ENCODE peak calls at places on chromosomes 6 and 20, in ten cellular contexts. W, M, S, V, B, D, O, F, N and U are unnamed samples.

GRCh38 chr6:35691027-35691824 is 2.5 kb upstream of the FKBP5 start:
- DNase-seq in W (no peak), M (no peak), S (no peak), V (no peak), B (no peak), D (no peak), O (no peak), F (no peak), N (no peak), U (peak; percentile 91)

GRCh38 chr6:46023216-46023915 is 7.7 kb upstream of the CLIC5 start:
- DNase-seq in W (no peak), M (no peak), S (no peak), V (no peak), B (no peak), D (no peak), O (no peak), F (no peak), N (no peak), U (no peak)

GRCh38 chr6:65671922-65672321 is 35.1 kb downstream of the EYS start:
- DNase-seq in W (peak; percentile 25), M (no peak), S (no peak), V (no peak), B (no peak), D (no peak), O (no peak), F (no peak), N (no peak), U (no peak)

GRCh38 chr20:33929917-33930316 is 63.8 kb upstream of the RALY start:
- DNase-seq in W (no peak), M (no peak), S (no peak), V (no peak), B (no peak), D (no peak), O (no peak), F (no peak), N (no peak), U (no peak)

GRCh38 chr6:28315628-28316027 is 20.3 kb downstream of the ZSCAN31 start:
- DNase-seq in W (no peak), M (no peak), S (peak; percentile 35), V (no peak), B (no peak), D (no peak), O (no peak), F (no peak), N (no peak), U (no peak)

GRCh38 chr20:31682927-31683326 is 39.7 kb downstream of the BCL2L1 start:
- DNase-seq in W (no peak), M (no peak), S (no peak), V (no peak), B (no peak), D (no peak), O (no peak), F (no peak), N (no peak), U (no peak)

GRCh38 chr20:2889797-2890196 is 16.5 kb downstream of the PTPRA start:
- DNase-seq in W (no peak), M (no peak), S (no peak), V (no peak), B (no peak), D (no peak), O (no peak), F (no peak), N (no peak), U (no peak)

GRCh38 chr6:116450185-116450710 is 10.9 kb upstream of the CALHM6 start:
- DNase-seq in W (peak; percentile 91), M (no peak), S (no peak), V (no peak), B (no peak), D (no peak), O (no peak), F (no peak), N (no peak), U (no peak)

GRCh38 chr20:51966296-51966971 is 164.1 kb upstream of the SALL4 start:
- DNase-seq in W (no peak), M (peak; percentile 65), S (peak; percentile 73), V (peak; percentile 87), B (no peak), D (peak; percentile 64), O (peak; percentile 59), F (no peak), N (peak; percentile 3), U (peak; percentile 32)

GRCh38 chr20:4159765-4160490 is 144.6 kb upstream of the RNF24 start:
- DNase-seq in W (no peak), M (no peak), S (no peak), V (no peak), B (no peak), D (no peak), O (no peak), F (no peak), N (no peak), U (no peak)

GRCh38 chr20:35443003-35443402 is 5.0 kb upstream of the GDF5 start:
- DNase-seq in W (no peak), M (no peak), S (peak; percentile 93), V (no peak), B (no peak), D (no peak), O (no peak), F (no peak), N (no peak), U (no peak)

GRCh38 chr20:32003325-32003724 is 6.9 kb upstream of the CCM2L start:
- DNase-seq in W (no peak), M (no peak), S (no peak), V (no peak), B (no peak), D (no peak), O (no peak), F (no peak), N (no peak), U (no peak)

GRCh38 chr20:9981834-9982233 is 53.0 kb upstream of the ANKEF1 start:
- DNase-seq in W (peak; percentile 41), M (no peak), S (no peak), V (no peak), B (no peak), D (no peak), O (no peak), F (no peak), N (no peak), U (no peak)

GRCh38 chr6:162543221-162543620 is 184.3 kb downstream of the PRKN start:
- DNase-seq in W (no peak), M (no peak), S (no peak), V (no peak), B (no peak), D (no peak), O (no peak), F (no peak), N (no peak), U (no peak)

GRCh38 chr20:25471020-25471419 is 63.5 kb downstream of the GINS1 start:
- DNase-seq in W (no peak), M (no peak), S (no peak), V (no peak), B (no peak), D (no peak), O (no peak), F (no peak), N (no peak), U (no peak)

GRCh38 chr6:2044192-2044591 is 201.2 kb downstream of the GMDS start:
- DNase-seq in W (no peak), M (no peak), S (no peak), V (no peak), B (no peak), D (no peak), O (no peak), F (no peak), N (no peak), U (no peak)

GRCh38 chr20:46213946-46214830 is 94.1 kb downstream of the CDH22 start:
- DNase-seq in W (no peak), M (no peak), S (no peak), V (no peak), B (no peak), D (no peak), O (no peak), F (no peak), N (no peak), U (no peak)

GRCh38 chr6:89379281-89379680 is 26.8 kb upstream of the UBE2J1 start:
- DNase-seq in W (no peak), M (no peak), S (no peak), V (no peak), B (no peak), D (peak; percentile 86), O (no peak), F (no peak), N (no peak), U (no peak)

GRCh38 chr6:116034327-116034726 is 26.4 kb downstream of the FRK start:
- DNase-seq in W (no peak), M (no peak), S (peak; percentile 51), V (no peak), B (no peak), D (no peak), O (no peak), F (no peak), N (no peak), U (no peak)

GRCh38 chr20:43667341-43668132 is 623 bp downstream of the MYBL2 start:
- DNase-seq in W (no peak), M (no peak), S (peak; percentile 57), V (peak; percentile 64), B (no peak), D (no peak), O (peak; percentile 65), F (no peak), N (peak; percentile 16), U (no peak)

GRCh38 chr6:101296184-101296583 is 97.3 kb upstream of the GRIK2 start:
- DNase-seq in W (no peak), M (no peak), S (peak; percentile 69), V (no peak), B (no peak), D (no peak), O (no peak), F (no peak), N (no peak), U (no peak)